ENCODE peak calls at places on chromosome 5, in nine cellular contexts. Z, G, T, N, E, S, A, Y and D are unnamed samples.
A peak's percentile ranks its signal among the peaks of the same experiment; 100 is the strongest.

GRCh38 chr5:129963359-129963758 is 59.1 kb downstream of the CHSY3 start:
- DNase-seq in E (peak; percentile 93), A (no peak), S (peak; percentile 66), G (no peak), T (no peak), Z (no peak), Y (no peak), N (no peak), D (no peak)

GRCh38 chr5:160467555-160468418 is 46.1 kb downstream of the PTTG1 start:
- DNase-seq in G (peak; percentile 18), E (peak; percentile 74), A (no peak), Z (peak; percentile 86), T (peak; percentile 45), N (peak; percentile 70), S (peak; percentile 87), Y (peak; percentile 93), D (peak; percentile 50)

GRCh38 chr5:69450116-69450515 is 35.2 kb downstream of the MARVELD2 start:
- DNase-seq in T (no peak), G (peak; percentile 42), Z (no peak), Y (no peak), N (no peak), A (no peak), E (peak; percentile 96), S (peak; percentile 96), D (no peak)

GRCh38 chr5:1966461-1966860 is 83.7 kb upstream of the IRX4 start:
- DNase-seq in Y (no peak), A (no peak), G (no peak), Z (no peak), E (no peak), T (no peak), N (no peak), S (no peak), D (no peak)

GRCh38 chr5:171419663-171420428 is 399 bp downstream of the FGF18 start:
- DNase-seq in Z (no peak), S (peak; percentile 29), N (peak; percentile 56), E (peak; percentile 23), Y (no peak), G (peak; percentile 43), A (peak; percentile 54), T (no peak), D (no peak)

GRCh38 chr5:133827830-133828229 is 140.6 kb downstream of the C5orf15 start:
- DNase-seq in G (no peak), Z (peak; percentile 59), Y (peak; percentile 54), N (no peak), A (no peak), S (no peak), E (no peak), T (no peak), D (no peak)

GRCh38 chr5:19531374-19531952 is 456.5 kb downstream of the CDH18 start:
- DNase-seq in T (no peak), G (no peak), N (no peak), S (no peak), A (no peak), Z (no peak), E (peak; percentile 61), Y (no peak), D (no peak)

GRCh38 chr5:68432682-68433081 is 217.1 kb downstream of the PIK3R1 start:
- DNase-seq in G (no peak), N (peak; percentile 31), Z (no peak), T (no peak), S (no peak), E (no peak), A (no peak), Y (no peak), D (peak; percentile 21)

GRCh38 chr5:72248352-72249032 is 71.5 kb downstream of the MRPS27 start:
- DNase-seq in S (peak; percentile 88), E (peak; percentile 86), G (peak; percentile 67), T (no peak), A (no peak), Y (no peak), N (peak; percentile 57), Z (no peak), D (no peak)

DNA sequence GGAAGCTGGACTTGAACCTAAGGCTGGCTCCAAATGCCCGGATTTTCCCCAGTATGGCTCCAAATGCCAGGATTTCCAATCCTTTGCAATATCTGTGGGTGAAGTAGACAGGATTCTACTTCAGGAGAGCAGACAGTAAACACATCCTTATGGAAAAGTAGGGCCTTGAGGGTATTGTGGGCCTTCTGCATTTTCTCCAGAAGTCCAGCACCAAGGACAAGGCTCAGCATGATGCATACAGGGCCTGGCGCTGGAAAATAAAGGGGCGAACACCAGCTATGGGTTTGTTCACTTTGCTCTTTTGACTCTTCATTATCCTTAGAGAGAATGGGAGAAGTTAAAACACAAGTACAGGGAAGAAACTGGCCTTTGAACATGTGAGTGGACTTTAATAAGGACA is 347.5 kb downstream of the SEMA5A start:
- DNase-seq in Z (no peak), Y (no peak), G (no peak), N (no peak), T (no peak), A (no peak), S (peak; percentile 59), E (peak; percentile 29), D (no peak)
- H3K27ac ChIP-seq in Z (no peak overlapping the region), Y (no peak overlapping the region), G (no peak overlapping the region), N (no peak overlapping the region), T (no peak overlapping the region), A (no peak overlapping the region), S (no peak overlapping the region), E (peak overlapping the region; percentile 50), D (no peak overlapping the region)

GRCh38 chr5:32852535-32852934 is 141.4 kb downstream of the NPR3 start:
- DNase-seq in Y (no peak), S (peak; percentile 89), T (no peak), N (peak; percentile 38), Z (no peak), A (no peak), G (peak; percentile 83), E (peak; percentile 82), D (no peak)
- H3K27ac ChIP-seq in Y (peak overlapping the region; percentile 63), S (no peak overlapping the region), T (no peak overlapping the region), N (no peak overlapping the region), Z (no peak overlapping the region), A (no peak overlapping the region), G (peak overlapping the region; percentile 62), E (peak overlapping the region; percentile 43), D (no peak overlapping the region)

DNA sequence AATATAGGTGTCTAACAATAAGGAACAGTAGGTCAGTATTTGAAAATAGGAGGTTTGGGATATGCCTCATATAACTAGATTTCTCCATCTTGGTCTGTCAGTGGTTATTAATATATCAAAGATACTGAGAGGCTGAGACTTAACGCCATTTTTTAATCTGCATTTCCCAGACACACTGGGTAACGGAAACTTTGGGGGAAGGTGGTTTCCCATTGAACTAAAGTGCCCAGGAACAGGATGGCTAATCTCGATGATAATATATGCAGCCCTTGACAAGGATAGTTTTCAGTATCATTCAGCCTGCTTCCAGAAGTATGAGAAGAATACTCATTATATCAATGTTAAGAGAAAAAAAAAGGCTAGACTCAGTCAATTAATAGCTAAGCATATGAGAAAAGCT is 30.7 kb downstream of the EFNA5 start:
- DNase-seq in G (no peak), Z (no peak), S (no peak), N (no peak), T (no peak), E (no peak), A (no peak), Y (no peak), D (no peak)
- H3K27ac ChIP-seq in G (no peak overlapping the region), Z (no peak overlapping the region), S (no peak overlapping the region), N (no peak overlapping the region), T (no peak overlapping the region), E (no peak overlapping the region), A (no peak overlapping the region), Y (no peak overlapping the region), D (no peak overlapping the region)

GRCh38 chr5:157132302-157132612 is 10.4 kb downstream of the MED7 start:
- DNase-seq in Z (no peak), Y (no peak), S (no peak), N (no peak), T (no peak), A (no peak), E (no peak), G (no peak), D (no peak)

DNA sequence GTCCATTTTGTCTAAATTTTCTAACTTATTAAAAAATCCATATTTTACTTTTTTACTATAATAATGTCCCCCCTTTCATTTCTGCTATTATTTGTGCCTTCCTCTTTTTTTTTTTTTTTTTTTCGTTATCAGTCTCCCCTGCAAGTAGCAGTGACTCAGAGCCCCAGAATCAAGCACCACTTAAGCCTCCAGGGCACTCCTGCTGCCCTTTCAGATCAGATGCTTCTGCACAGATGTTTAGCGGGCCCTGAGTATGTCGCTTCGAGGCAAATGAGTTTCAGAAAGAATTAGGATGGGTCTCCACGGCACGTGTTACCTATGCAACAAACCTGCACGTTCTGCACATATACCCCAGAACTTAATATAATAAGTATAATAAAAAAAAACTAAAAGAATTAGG is 11.7 kb downstream of the MED7 start:
- DNase-seq in A (no peak), S (peak; percentile 21), T (no peak), N (peak; percentile 39), Z (no peak), G (peak; percentile 44), Y (no peak), E (no peak), D (no peak)
- H3K27ac ChIP-seq in A (no peak overlapping the region), S (no peak overlapping the region), T (no peak overlapping the region), N (no peak overlapping the region), Z (no peak overlapping the region), G (peak overlapping the region; percentile 77), Y (no peak overlapping the region), E (no peak overlapping the region), D (no peak overlapping the region)

GRCh38 chr5:169706758-169707450 is 69.8 kb downstream of the DOCK2 start:
- DNase-seq in A (no peak), Y (no peak), E (peak; percentile 65), Z (no peak), G (peak; percentile 37), T (no peak), S (peak; percentile 86), N (no peak), D (no peak)
- H3K27ac ChIP-seq in A (no peak overlapping the region), Y (no peak overlapping the region), E (peak overlapping the region; percentile 27), Z (no peak overlapping the region), G (peak overlapping the region; percentile 32), T (no peak overlapping the region), S (peak overlapping the region; percentile 19), N (no peak overlapping the region), D (no peak overlapping the region)